ENCODE peak calls at places on chromosome 22, in six cellular contexts. O is stomach, E is progenitor cell of endocrine pancreas, R is lower leg skin, Q is endothelial cell, J is GM10248. M is an unnamed sample.
A peak's percentile ranks its signal among the peaks of the same experiment; 100 is the strongest.

GRCh38 chr22:46050916-46051614 is 74.1 kb upstream of the WNT7B start:
- DNase-seq in E (no peak), Q (no peak), R (no peak), J (no peak), O (peak; percentile 21), M (no peak)

GRCh38 chr22:43315687-43316217 is 27.4 kb downstream of the SCUBE1 start:
- DNase-seq in R (no peak), Q (no peak), E (no peak), J (no peak), O (no peak), M (no peak)

GRCh38 chr22:50274311-50274710 is 4.1 kb upstream of the MAPK11 start:
- DNase-seq in R (no peak), O (peak; percentile 66), J (peak; percentile 64), Q (no peak), E (no peak), M (no peak)

GRCh38 chr22:17201285-17201945 is 17.8 kb downstream of the ADA2 start:
- DNase-seq in Q (no peak), O (no peak), J (no peak), E (no peak), R (no peak), M (no peak)

GRCh38 chr22:25554321-25555088 is 10.0 kb upstream of the GRK3 start:
- DNase-seq in Q (no peak), R (peak; percentile 25), J (no peak), O (no peak), E (no peak), M (no peak)

GRCh38 chr22:50376064-50376747 is 33.1 kb downstream of the PPP6R2 start:
- DNase-seq in O (no peak), E (no peak), J (no peak), Q (no peak), R (no peak), M (no peak)

GRCh38 chr22:43154887-43155536 is 3.7 kb downstream of the TSPO start:
- DNase-seq in J (no peak), R (peak; percentile 47), O (peak; percentile 65), E (no peak), Q (no peak), M (no peak)

GRCh38 chr22:44051961-44052360 is 27.9 kb downstream of the PARVB start:
- DNase-seq in O (no peak), E (no peak), Q (no peak), R (no peak), J (no peak), M (no peak)

GRCh38 chr22:46764779-46765485 is 2.5 kb downstream of the TBC1D22A start:
- DNase-seq in Q (no peak), E (no peak), O (peak; percentile 86), R (no peak), J (no peak), M (no peak)

GRCh38 chr22:17097701-17098100 is 12.9 kb downstream of the IL17RA start:
- DNase-seq in O (no peak), Q (no peak), E (no peak), J (no peak), R (no peak), M (no peak)

GRCh38 chr22:48096411-48096810 is 1334.0 kb downstream of the TBC1D22A start:
- DNase-seq in O (no peak), J (no peak), R (no peak), E (no peak), Q (no peak), M (no peak)

GRCh38 chr22:26479043-26479791 is 4.4 kb downstream of the HPS4 start:
- DNase-seq in E (no peak), J (no peak), Q (no peak), O (no peak), R (no peak), M (no peak)

GRCh38 chr22:17501679-17502285 is 61.5 kb upstream of the SLC25A18 start:
- DNase-seq in J (peak; percentile 68), E (no peak), O (no peak), Q (peak; percentile 31), R (peak; percentile 18), M (no peak)

GRCh38 chr22:48636746-48637145 is 1190.9 kb downstream of the BRD1 start:
- DNase-seq in O (no peak), R (no peak), J (no peak), Q (no peak), E (no peak), M (no peak)

GRCh38 chr22:49425356-49425755 is 402.3 kb downstream of the BRD1 start:
- DNase-seq in J (no peak), E (no peak), Q (no peak), O (no peak), R (no peak), M (no peak)

GRCh38 chr22:24367841-24368240 is 59.6 kb upstream of the ADORA2A start:
- DNase-seq in R (no peak), E (no peak), Q (no peak), O (no peak), J (no peak), M (no peak)

GRCh38 chr22:20080776-20081654 is 974 bp downstream of the DGCR8 start:
- DNase-seq in R (no peak), O (no peak), E (peak; percentile 22), J (no peak), Q (peak; percentile 45), M (no peak)

GRCh38 chr22:20904008-20904979 is 12.9 kb upstream of the CRKL start:
- DNase-seq in R (peak; percentile 59), Q (no peak), E (no peak), O (no peak), J (no peak), M (peak; percentile 84)

GRCh38 chr22:22058649-22059475 is 76.3 kb upstream of the TOP3B start:
- DNase-seq in R (no peak), Q (no peak), E (no peak), O (no peak), J (peak; percentile 64), M (no peak)

GRCh38 chr22:22062306-22062793 is 79.8 kb upstream of the TOP3B start:
- DNase-seq in Q (no peak), O (no peak), J (no peak), E (no peak), R (no peak), M (no peak)

GRCh38 chr22:22059476-22060002 is 77.0 kb upstream of the TOP3B start:
- DNase-seq in Q (no peak), R (no peak), O (no peak), E (no peak), J (no peak), M (no peak)

GRCh38 chr22:22060200-22061084 is 77.9 kb upstream of the TOP3B start:
- DNase-seq in J (peak; percentile 89), Q (peak; percentile 82), O (no peak), R (no peak), E (peak; percentile 41), M (no peak)

DNA sequence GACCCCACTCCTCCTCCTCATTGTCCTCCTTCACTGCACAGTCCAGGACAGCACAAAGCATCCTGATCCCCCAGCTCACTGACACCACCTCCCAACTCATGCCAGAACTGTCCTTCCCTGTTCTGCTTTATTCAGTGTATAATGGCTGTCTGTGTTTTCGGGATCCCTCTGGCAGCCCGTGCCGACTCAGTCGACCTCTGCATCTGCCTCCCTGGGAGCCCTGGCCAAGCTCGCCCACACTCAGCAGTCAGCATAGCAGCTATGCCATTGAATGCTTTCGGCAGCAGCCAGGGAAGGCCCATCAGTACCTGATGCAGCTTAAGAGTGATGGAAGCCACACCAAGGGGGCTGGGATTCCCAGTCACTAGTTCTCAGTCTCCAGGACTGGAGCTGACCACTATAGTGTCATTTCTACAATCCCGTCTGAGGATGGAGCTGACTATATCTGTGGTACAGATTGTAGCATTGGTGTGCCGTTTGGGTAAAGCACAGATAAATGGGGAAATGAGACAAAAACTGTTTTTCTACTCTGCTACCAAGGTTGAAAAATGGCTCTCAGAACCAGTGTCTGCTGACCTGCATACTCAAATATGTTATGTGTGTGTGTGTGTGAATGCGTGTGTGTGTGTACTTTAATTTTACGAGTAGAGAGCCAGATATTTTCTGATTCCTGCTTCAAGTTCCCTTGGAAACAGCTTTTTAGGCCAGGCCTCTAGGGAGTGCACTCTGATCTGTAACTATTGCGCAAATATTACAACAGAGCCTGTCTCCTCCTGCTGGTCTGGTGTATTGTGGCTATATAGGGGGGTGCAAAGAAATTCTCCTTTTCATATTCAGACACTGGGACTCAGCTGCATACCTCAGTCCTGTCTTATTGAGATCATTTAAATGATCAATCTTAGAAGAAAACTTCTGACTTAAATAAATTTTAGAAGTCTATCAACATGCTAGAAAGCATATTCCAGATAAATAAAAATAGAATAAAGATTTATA is 78.8 kb upstream of the TOP3B start:
- DNase-seq in J (no peak), R (peak; percentile 47), O (no peak), E (no peak), Q (no peak), M (no peak)
- TF ChIP-seq CTCF in J (peak; percentile 2), R (no peak), O (no peak), E (no peak), Q (no peak), M (no peak)

GRCh38 chr22:30943368-30943767 is 25.2 kb downstream of the MORC2 start:
- DNase-seq in E (no peak), O (no peak), R (no peak), Q (no peak), J (no peak), M (no peak)

GRCh38 chr22:30945653-30946052 is 22.9 kb downstream of the MORC2 start:
- DNase-seq in R (no peak), E (no peak), J (no peak), O (no peak), Q (no peak), M (no peak)

GRCh38 chr22:30947163-30947820 is 21.3 kb downstream of the MORC2 start:
- DNase-seq in Q (peak; percentile 59), O (no peak), E (no peak), R (peak; percentile 49), J (no peak), M (no peak)

GRCh38 chr22:30946354-30946753 is 22.2 kb downstream of the MORC2 start:
- DNase-seq in J (no peak), E (no peak), O (no peak), R (no peak), Q (no peak), M (no peak)

GRCh38 chr22:30944986-30945385 is 23.6 kb downstream of the MORC2 start:
- DNase-seq in J (no peak), E (no peak), O (no peak), R (no peak), Q (no peak), M (no peak)
- TF ChIP-seq CTCF in J (no peak), E (no peak), O (no peak), R (no peak), Q (no peak), M (no peak)

DNA sequence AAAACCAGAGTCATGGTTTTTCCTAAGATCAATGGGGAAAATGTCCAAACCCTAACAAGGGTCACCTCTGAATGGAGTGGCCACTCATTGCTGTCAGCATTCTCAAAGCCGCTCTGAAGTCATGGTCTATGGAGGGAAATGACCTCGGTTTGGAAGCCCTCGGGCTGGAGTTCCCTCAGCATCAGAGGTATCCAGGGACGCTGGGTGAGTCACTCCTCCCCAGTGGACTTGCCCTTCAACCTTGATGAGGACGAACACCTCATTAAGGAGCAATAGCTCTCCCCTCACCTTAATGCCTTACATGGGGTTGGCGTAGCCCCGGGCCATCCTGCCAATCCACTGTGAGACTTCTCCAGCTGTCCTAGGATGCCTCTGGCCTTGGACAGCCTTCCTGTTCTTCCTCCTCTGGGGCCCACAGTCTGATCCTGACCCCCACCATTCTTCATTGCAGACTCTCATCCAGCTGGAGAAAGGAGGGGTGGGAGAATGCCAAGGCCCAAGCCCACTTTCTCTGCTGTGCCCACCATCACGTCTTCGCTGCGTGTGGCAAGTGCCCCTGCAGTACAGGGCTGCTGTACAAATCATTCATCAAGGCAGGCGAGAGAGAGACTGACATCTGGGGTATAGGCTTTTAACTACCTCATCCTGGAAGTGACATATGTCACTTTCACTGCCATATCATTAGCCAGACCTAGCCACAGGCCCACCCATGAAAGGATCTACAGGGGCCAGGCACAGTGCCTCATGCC is 25.4 kb upstream of the MYH9 start:
- DNase-seq in J (no peak), R (no peak), Q (no peak), E (no peak), O (no peak), M (no peak)
- TF ChIP-seq CTCF in J (no peak), R (no peak), Q (no peak), E (no peak), O (no peak), M (no peak)

GRCh38 chr22:39242809-39243442 is 1.9 kb downstream of the PDGFB start:
- DNase-seq in R (no peak), Q (no peak), E (peak; percentile 54), J (no peak), O (peak; percentile 73), M (no peak)
- TF ChIP-seq CTCF in R (no peak), Q (no peak), E (no peak), J (no peak), O (no peak), M (no peak)